ENCODE peak calls at places on chromosome 20, in seven cellular contexts. One of them, this sample, is unnamed.

GRCh38 chr20:51492167-51493092 is 50.1 kb downstream of the NFATC2 start:
- DNase-seq in fibroblast of the aortic adventitia: peak; percentile 77
- DNase-seq in A549: no peak
- DNase-seq in body of pancreas: peak; percentile 63
- DNase-seq in fibroblast of mammary gland: no peak
- DNase-seq in lower leg skin: peak; percentile 87
- DNase-seq in WTC11: no peak
- DNase-seq in this sample: no peak

GRCh38 chr20:20796766-20797415 is 84.4 kb upstream of the RALGAPA2 start:
- DNase-seq in fibroblast of mammary gland: no peak
- DNase-seq in body of pancreas: no peak
- DNase-seq in fibroblast of the aortic adventitia: no peak
- DNase-seq in A549: no peak
- DNase-seq in WTC11: no peak
- DNase-seq in lower leg skin: peak; percentile 76
- DNase-seq in this sample: no peak

GRCh38 chr20:9081423-9081966 is 12.6 kb downstream of the PLCB4 start:
- DNase-seq in fibroblast of mammary gland: peak; percentile 81
- DNase-seq in body of pancreas: no peak
- DNase-seq in fibroblast of the aortic adventitia: no peak
- DNase-seq in A549: no peak
- DNase-seq in lower leg skin: no peak
- DNase-seq in WTC11: no peak
- DNase-seq in this sample: no peak

GRCh38 chr20:62668441-62669027 is 26.2 kb downstream of the SLCO4A1 start:
- DNase-seq in body of pancreas: peak; percentile 78
- DNase-seq in fibroblast of mammary gland: peak; percentile 75
- DNase-seq in fibroblast of the aortic adventitia: peak; percentile 81
- DNase-seq in lower leg skin: no peak
- DNase-seq in A549: peak; percentile 91
- DNase-seq in WTC11: peak; percentile 84
- DNase-seq in this sample: peak; percentile 73

GRCh38 chr20:58293453-58293852 is 16.1 kb upstream of the RAB22A start:
- DNase-seq in lower leg skin: no peak
- DNase-seq in fibroblast of mammary gland: no peak
- DNase-seq in A549: no peak
- DNase-seq in body of pancreas: no peak
- DNase-seq in fibroblast of the aortic adventitia: no peak
- DNase-seq in WTC11: peak; percentile 38
- DNase-seq in this sample: peak; percentile 14

GRCh38 chr20:63538204-63539091 is 1.3 kb upstream of the PTK6 start:
- DNase-seq in fibroblast of mammary gland: peak; percentile 46
- DNase-seq in body of pancreas: peak; percentile 96
- DNase-seq in WTC11: peak; percentile 62
- DNase-seq in A549: peak; percentile 95
- DNase-seq in lower leg skin: no peak
- DNase-seq in fibroblast of the aortic adventitia: no peak
- DNase-seq in this sample: peak; percentile 38

GRCh38 chr20:63234693-63235398 is 859 bp upstream of the BIRC7 start:
- DNase-seq in body of pancreas: peak; percentile 57
- DNase-seq in lower leg skin: no peak
- DNase-seq in A549: peak; percentile 63
- DNase-seq in fibroblast of the aortic adventitia: no peak
- DNase-seq in fibroblast of mammary gland: no peak
- DNase-seq in WTC11: peak; percentile 82
- DNase-seq in this sample: peak; percentile 59

GRCh38 chr20:4476903-4477302 is 244.8 kb upstream of the PRND start:
- DNase-seq in A549: no peak
- DNase-seq in lower leg skin: no peak
- DNase-seq in body of pancreas: no peak
- DNase-seq in fibroblast of the aortic adventitia: no peak
- DNase-seq in WTC11: no peak
- DNase-seq in fibroblast of mammary gland: no peak
- DNase-seq in this sample: peak; percentile 39

GRCh38 chr20:24622856-24623255 is 153.4 kb downstream of the SYNDIG1 start:
- DNase-seq in body of pancreas: no peak
- DNase-seq in fibroblast of the aortic adventitia: no peak
- DNase-seq in A549: no peak
- DNase-seq in lower leg skin: no peak
- DNase-seq in WTC11: no peak
- DNase-seq in fibroblast of mammary gland: no peak
- DNase-seq in this sample: no peak
- TF ChIP-seq CTCF in body of pancreas: no peak
- TF ChIP-seq CTCF in fibroblast of the aortic adventitia: no peak
- TF ChIP-seq CTCF in A549: no peak
- TF ChIP-seq CTCF in lower leg skin: no peak
- TF ChIP-seq CTCF in WTC11: no peak
- TF ChIP-seq CTCF in fibroblast of mammary gland: no peak
- TF ChIP-seq CTCF in this sample: no peak

GRCh38 chr20:5567644-5568043 is 182.6 kb upstream of the SHLD1 start:
- DNase-seq in body of pancreas: no peak
- DNase-seq in WTC11: no peak
- DNase-seq in lower leg skin: no peak
- DNase-seq in fibroblast of the aortic adventitia: no peak
- DNase-seq in A549: no peak
- DNase-seq in fibroblast of mammary gland: no peak
- DNase-seq in this sample: no peak
- TF ChIP-seq CTCF in body of pancreas: no peak
- TF ChIP-seq CTCF in WTC11: no peak
- TF ChIP-seq CTCF in lower leg skin: no peak
- TF ChIP-seq CTCF in fibroblast of the aortic adventitia: no peak
- TF ChIP-seq CTCF in A549: no peak
- TF ChIP-seq CTCF in fibroblast of mammary gland: no peak
- TF ChIP-seq CTCF in this sample: no peak

GRCh38 chr20:43567477-43567876 is 8.7 kb downstream of the SGK2 start:
- DNase-seq in A549: no peak
- DNase-seq in body of pancreas: no peak
- DNase-seq in fibroblast of mammary gland: no peak
- DNase-seq in lower leg skin: no peak
- DNase-seq in WTC11: no peak
- DNase-seq in fibroblast of the aortic adventitia: no peak
- DNase-seq in this sample: no peak
- TF ChIP-seq CTCF in A549: no peak
- TF ChIP-seq CTCF in body of pancreas: no peak
- TF ChIP-seq CTCF in fibroblast of mammary gland: no peak
- TF ChIP-seq CTCF in lower leg skin: no peak
- TF ChIP-seq CTCF in WTC11: no peak
- TF ChIP-seq CTCF in fibroblast of the aortic adventitia: no peak
- TF ChIP-seq CTCF in this sample: no peak

GRCh38 chr20:7358670-7359069 is 581.6 kb downstream of the HAO1 start:
- DNase-seq in fibroblast of mammary gland: no peak
- DNase-seq in lower leg skin: no peak
- DNase-seq in WTC11: peak; percentile 23
- DNase-seq in body of pancreas: no peak
- DNase-seq in A549: no peak
- DNase-seq in fibroblast of the aortic adventitia: no peak
- DNase-seq in this sample: no peak
- TF ChIP-seq CTCF in fibroblast of mammary gland: no peak
- TF ChIP-seq CTCF in lower leg skin: no peak
- TF ChIP-seq CTCF in WTC11: peak; percentile 23
- TF ChIP-seq CTCF in body of pancreas: no peak
- TF ChIP-seq CTCF in A549: no peak
- TF ChIP-seq CTCF in fibroblast of the aortic adventitia: peak; percentile 8
- TF ChIP-seq CTCF in this sample: no peak

DNA sequence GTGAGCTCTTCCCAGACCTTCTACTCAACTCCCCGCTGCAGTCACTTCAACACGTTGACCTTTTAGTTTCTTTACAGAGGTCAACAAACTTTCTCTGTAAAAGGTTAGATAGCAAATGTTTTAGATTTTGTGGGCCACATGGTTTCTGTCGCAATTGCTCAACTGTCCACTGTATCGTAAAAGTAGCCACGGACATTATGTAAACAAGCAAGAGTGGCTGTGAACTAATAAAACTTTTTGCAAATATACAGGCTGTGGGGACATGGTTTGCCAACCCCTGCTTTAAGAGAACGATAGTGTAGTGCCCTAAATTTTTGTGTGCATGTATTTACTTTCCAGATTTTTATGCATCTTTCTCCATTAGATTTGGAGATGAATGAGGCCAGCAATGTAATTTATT is 247.6 kb upstream of the TSHZ2 start:
- DNase-seq in WTC11: no peak
- DNase-seq in A549: no peak
- DNase-seq in body of pancreas: no peak
- DNase-seq in fibroblast of the aortic adventitia: no peak
- DNase-seq in fibroblast of mammary gland: no peak
- DNase-seq in lower leg skin: no peak
- DNase-seq in this sample: no peak
- TF ChIP-seq CTCF in WTC11: no peak
- TF ChIP-seq CTCF in A549: no peak
- TF ChIP-seq CTCF in body of pancreas: no peak
- TF ChIP-seq CTCF in fibroblast of the aortic adventitia: no peak
- TF ChIP-seq CTCF in fibroblast of mammary gland: no peak
- TF ChIP-seq CTCF in lower leg skin: no peak
- TF ChIP-seq CTCF in this sample: no peak

DNA sequence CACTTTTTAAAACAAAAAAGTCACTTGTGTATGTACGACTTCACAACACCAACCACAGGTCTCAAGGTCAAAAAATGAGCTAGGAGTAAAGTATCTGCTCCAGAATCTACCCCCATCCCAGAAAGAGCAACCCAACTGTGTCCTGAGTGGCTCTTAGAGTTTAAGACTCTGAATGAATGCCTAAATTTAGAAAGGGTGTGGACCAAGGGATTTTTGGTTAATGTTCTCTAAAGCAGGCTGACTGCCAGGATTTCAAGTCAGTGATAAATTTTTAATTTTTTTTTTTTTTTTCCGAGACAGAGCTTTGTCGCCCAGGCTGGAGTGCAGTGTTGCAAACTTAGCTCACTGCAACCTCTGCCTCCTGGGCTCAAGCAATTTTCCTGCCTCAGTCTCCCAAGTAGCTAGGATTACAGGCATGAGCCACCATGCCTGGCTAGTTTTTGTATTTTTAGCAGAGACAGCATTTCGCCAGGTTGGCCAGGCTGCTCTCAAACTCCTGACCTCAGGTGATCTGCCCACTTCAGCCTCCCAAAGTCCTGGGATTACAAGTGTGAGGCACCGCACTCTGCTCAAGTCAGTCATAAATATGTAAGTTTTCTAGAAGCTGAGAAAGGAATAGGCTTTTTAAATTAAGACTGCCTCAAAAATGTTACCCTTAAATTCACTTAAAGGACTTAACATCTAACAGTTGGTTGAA is 20.2 kb downstream of the STAU1 start:
- DNase-seq in fibroblast of the aortic adventitia: peak; percentile 81
- DNase-seq in lower leg skin: no peak
- DNase-seq in body of pancreas: no peak
- DNase-seq in fibroblast of mammary gland: peak; percentile 26
- DNase-seq in WTC11: no peak
- DNase-seq in A549: no peak
- DNase-seq in this sample: no peak
- TF ChIP-seq CTCF in fibroblast of the aortic adventitia: no peak
- TF ChIP-seq CTCF in lower leg skin: no peak
- TF ChIP-seq CTCF in body of pancreas: no peak
- TF ChIP-seq CTCF in fibroblast of mammary gland: no peak
- TF ChIP-seq CTCF in WTC11: no peak
- TF ChIP-seq CTCF in A549: no peak
- TF ChIP-seq CTCF in this sample: no peak

GRCh38 chr20:38229376-38230252 is 30.9 kb downstream of the KIAA1755 start:
- DNase-seq in WTC11: no peak
- DNase-seq in fibroblast of the aortic adventitia: peak; percentile 42
- DNase-seq in A549: no peak
- DNase-seq in body of pancreas: no peak
- DNase-seq in fibroblast of mammary gland: peak; percentile 46
- DNase-seq in lower leg skin: no peak
- DNase-seq in this sample: peak; percentile 57
- TF ChIP-seq CTCF in WTC11: peak; percentile 38
- TF ChIP-seq CTCF in fibroblast of the aortic adventitia: peak; percentile 46
- TF ChIP-seq CTCF in A549: peak; percentile 57
- TF ChIP-seq CTCF in body of pancreas: no peak
- TF ChIP-seq CTCF in fibroblast of mammary gland: peak; percentile 72
- TF ChIP-seq CTCF in lower leg skin: no peak
- TF ChIP-seq CTCF in this sample: peak; percentile 59

DNA sequence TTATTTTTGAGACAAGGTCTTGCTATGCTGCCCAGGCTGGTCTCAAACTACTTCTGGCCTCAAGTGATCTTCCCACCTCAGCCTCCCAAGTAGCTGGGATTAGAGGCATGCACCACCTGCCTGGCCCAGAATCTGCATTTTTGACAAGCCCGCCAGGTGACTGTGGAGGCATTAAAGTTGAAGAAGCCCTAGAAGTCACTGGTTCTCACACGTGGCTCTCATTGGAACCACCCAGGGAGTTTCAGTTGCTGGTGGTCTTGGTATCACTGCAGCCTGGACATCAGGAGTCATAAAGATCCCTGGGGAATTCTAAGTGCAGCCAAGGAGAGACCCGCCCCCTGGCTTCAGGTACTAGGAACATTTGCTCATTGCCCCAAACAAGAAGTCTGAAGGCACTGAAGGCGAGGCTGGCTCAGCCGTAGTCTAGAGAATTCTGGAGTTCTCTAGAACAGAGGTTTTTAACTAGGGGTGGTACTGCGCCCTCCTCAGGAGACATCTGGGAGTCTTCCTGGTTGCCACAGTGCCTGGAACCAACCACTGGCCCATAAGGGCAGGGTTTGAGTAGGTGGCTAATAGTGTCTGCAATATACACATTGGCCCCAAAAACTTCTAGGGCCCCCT is 182.8 kb downstream of the ZMYND8 start:
- DNase-seq in lower leg skin: no peak
- DNase-seq in body of pancreas: no peak
- DNase-seq in fibroblast of mammary gland: no peak
- DNase-seq in WTC11: peak; percentile 49
- DNase-seq in fibroblast of the aortic adventitia: no peak
- DNase-seq in A549: no peak
- DNase-seq in this sample: peak; percentile 3
- TF ChIP-seq CTCF in lower leg skin: no peak
- TF ChIP-seq CTCF in body of pancreas: no peak
- TF ChIP-seq CTCF in fibroblast of mammary gland: no peak
- TF ChIP-seq CTCF in WTC11: no peak
- TF ChIP-seq CTCF in fibroblast of the aortic adventitia: no peak
- TF ChIP-seq CTCF in A549: no peak
- TF ChIP-seq CTCF in this sample: no peak

This sample was measured in MCF 10A.